ENCODE peak calls at places on chromosomes 13 and 19, in nine cellular contexts. One of them, this sample, is unnamed.
A peak's percentile ranks its signal among the peaks of the same experiment; 100 is the strongest.

GRCh38 chr19:48569814-48570213 is 17.8 kb downstream of the SULT2B1 start:
- DNase-seq in AG08396: no peak
- DNase-seq in EH: peak; percentile 39
- DNase-seq in AG04450: no peak
- DNase-seq in NCI-H1436: no peak
- DNase-seq in EL: no peak
- DNase-seq in ELR: no peak
- DNase-seq in activated CD4-positive, alpha-beta T cell treated with anti-CD3 and anti-CD28 coated beads for 1 hour: no peak
- DNase-seq in NCI-H2171: no peak
- DNase-seq in this sample: peak; percentile 44

GRCh38 chr19:20858218-20858617 is 64.8 kb upstream of the ZNF85 start:
- DNase-seq in AG08396: no peak
- DNase-seq in EH: no peak
- DNase-seq in AG04450: no peak
- DNase-seq in NCI-H1436: no peak
- DNase-seq in EL: no peak
- DNase-seq in ELR: peak; percentile 0
- DNase-seq in activated CD4-positive, alpha-beta T cell treated with anti-CD3 and anti-CD28 coated beads for 1 hour: no peak
- DNase-seq in NCI-H2171: no peak
- DNase-seq in this sample: no peak

GRCh38 chr19:17309198-17309961 is at the start of gene DDA1:
- DNase-seq in AG08396: peak; percentile 97
- DNase-seq in EH: peak; percentile 100
- DNase-seq in AG04450: peak; percentile 99
- DNase-seq in NCI-H1436: peak; percentile 99
- DNase-seq in EL: peak; percentile 100
- DNase-seq in ELR: peak; percentile 100
- DNase-seq in activated CD4-positive, alpha-beta T cell treated with anti-CD3 and anti-CD28 coated beads for 1 hour: peak; percentile 98
- DNase-seq in NCI-H2171: peak; percentile 99
- DNase-seq in this sample: peak; percentile 100

GRCh38 chr13:92164822-92165221 is 766.4 kb downstream of the GPC5 start:
- DNase-seq in AG08396: no peak
- DNase-seq in EH: no peak
- DNase-seq in AG04450: no peak
- DNase-seq in NCI-H1436: no peak
- DNase-seq in EL: no peak
- DNase-seq in ELR: no peak
- DNase-seq in activated CD4-positive, alpha-beta T cell treated with anti-CD3 and anti-CD28 coated beads for 1 hour: no peak
- DNase-seq in NCI-H2171: no peak
- DNase-seq in this sample: no peak

GRCh38 chr19:4152241-4152998 is 1.0 kb upstream of the CREB3L3 start:
- DNase-seq in AG08396: no peak
- DNase-seq in EH: no peak
- DNase-seq in AG04450: no peak
- DNase-seq in NCI-H1436: no peak
- DNase-seq in EL: no peak
- DNase-seq in ELR: no peak
- DNase-seq in activated CD4-positive, alpha-beta T cell treated with anti-CD3 and anti-CD28 coated beads for 1 hour: no peak
- DNase-seq in NCI-H2171: no peak
- DNase-seq in this sample: no peak

GRCh38 chr19:4909172-4909896 is at the start of gene UHRF1:
- DNase-seq in AG08396: peak; percentile 39
- DNase-seq in EH: peak; percentile 49
- DNase-seq in AG04450: no peak
- DNase-seq in NCI-H1436: peak; percentile 77
- DNase-seq in EL: peak; percentile 79
- DNase-seq in ELR: peak; percentile 80
- DNase-seq in activated CD4-positive, alpha-beta T cell treated with anti-CD3 and anti-CD28 coated beads for 1 hour: no peak
- DNase-seq in NCI-H2171: peak; percentile 88
- DNase-seq in this sample: peak; percentile 46

GRCh38 chr13:57128909-57129308 is 11.8 kb upstream of the PRR20A start:
- DNase-seq in AG08396: no peak
- DNase-seq in EH: no peak
- DNase-seq in AG04450: no peak
- DNase-seq in NCI-H1436: no peak
- DNase-seq in EL: no peak
- DNase-seq in ELR: no peak
- DNase-seq in activated CD4-positive, alpha-beta T cell treated with anti-CD3 and anti-CD28 coated beads for 1 hour: no peak
- DNase-seq in NCI-H2171: no peak
- DNase-seq in this sample: no peak

GRCh38 chr13:97114696-97115095 is 107.4 kb upstream of the MBNL2 start:
- DNase-seq in AG08396: no peak
- DNase-seq in EH: no peak
- DNase-seq in AG04450: no peak
- DNase-seq in NCI-H1436: no peak
- DNase-seq in EL: no peak
- DNase-seq in ELR: no peak
- DNase-seq in activated CD4-positive, alpha-beta T cell treated with anti-CD3 and anti-CD28 coated beads for 1 hour: no peak
- DNase-seq in NCI-H2171: no peak
- DNase-seq in this sample: no peak

GRCh38 chr13:111956261-111957151 is 110.4 kb upstream of the SOX1 start:
- DNase-seq in AG08396: no peak
- DNase-seq in EH: no peak
- DNase-seq in AG04450: no peak
- DNase-seq in NCI-H1436: no peak
- DNase-seq in EL: no peak
- DNase-seq in ELR: no peak
- DNase-seq in activated CD4-positive, alpha-beta T cell treated with anti-CD3 and anti-CD28 coated beads for 1 hour: no peak
- DNase-seq in NCI-H2171: no peak
- DNase-seq in this sample: no peak

GRCh38 chr13:114194853-114195252 is 15.8 kb downstream of the CFAP97D2 start:
- DNase-seq in AG08396: no peak
- DNase-seq in EH: no peak
- DNase-seq in AG04450: no peak
- DNase-seq in NCI-H1436: no peak
- DNase-seq in EL: no peak
- DNase-seq in ELR: no peak
- DNase-seq in activated CD4-positive, alpha-beta T cell treated with anti-CD3 and anti-CD28 coated beads for 1 hour: no peak
- DNase-seq in NCI-H2171: no peak
- DNase-seq in this sample: no peak

GRCh38 chr19:27746691-27747380 is 1466.1 kb downstream of the UQCRFS1 start:
- DNase-seq in AG08396: peak; percentile 37
- DNase-seq in EH: no peak
- DNase-seq in AG04450: no peak
- DNase-seq in NCI-H1436: no peak
- DNase-seq in EL: no peak
- DNase-seq in ELR: no peak
- DNase-seq in activated CD4-positive, alpha-beta T cell treated with anti-CD3 and anti-CD28 coated beads for 1 hour: no peak
- DNase-seq in NCI-H2171: no peak
- DNase-seq in this sample: peak; percentile 15

GRCh38 chr19:2154587-2155075 is 3.3 kb upstream of the AP3D1 start:
- DNase-seq in AG08396: peak; percentile 44
- DNase-seq in EH: peak; percentile 98
- DNase-seq in AG04450: no peak
- DNase-seq in NCI-H1436: no peak
- DNase-seq in EL: peak; percentile 90
- DNase-seq in ELR: peak; percentile 72
- DNase-seq in activated CD4-positive, alpha-beta T cell treated with anti-CD3 and anti-CD28 coated beads for 1 hour: no peak
- DNase-seq in NCI-H2171: no peak
- DNase-seq in this sample: peak; percentile 65

GRCh38 chr13:46295531-46296464 is 84.1 kb downstream of the LRRC63 start:
- DNase-seq in AG08396: peak; percentile 15
- DNase-seq in EH: peak; percentile 97
- DNase-seq in AG04450: peak; percentile 49
- DNase-seq in NCI-H1436: no peak
- DNase-seq in EL: peak; percentile 90
- DNase-seq in ELR: peak; percentile 70
- DNase-seq in activated CD4-positive, alpha-beta T cell treated with anti-CD3 and anti-CD28 coated beads for 1 hour: peak; percentile 32
- DNase-seq in NCI-H2171: no peak
- DNase-seq in this sample: peak; percentile 97

GRCh38 chr19:35134601-35135091 is at the start of gene LGI4:
- DNase-seq in AG08396: no peak
- DNase-seq in EH: no peak
- DNase-seq in AG04450: no peak
- DNase-seq in NCI-H1436: no peak
- DNase-seq in EL: no peak
- DNase-seq in ELR: no peak
- DNase-seq in activated CD4-positive, alpha-beta T cell treated with anti-CD3 and anti-CD28 coated beads for 1 hour: no peak
- DNase-seq in NCI-H2171: no peak
- DNase-seq in this sample: peak; percentile 11

GRCh38 chr13:112716461-112716820 is 26.6 kb downstream of the ATP11A start:
- DNase-seq in AG08396: no peak
- DNase-seq in EH: no peak
- DNase-seq in AG04450: no peak
- DNase-seq in NCI-H1436: no peak
- DNase-seq in EL: no peak
- DNase-seq in ELR: no peak
- DNase-seq in activated CD4-positive, alpha-beta T cell treated with anti-CD3 and anti-CD28 coated beads for 1 hour: no peak
- DNase-seq in NCI-H2171: no peak
- DNase-seq in this sample: no peak

GRCh38 chr13:25352230-25352629 is 19.5 kb upstream of the ATP8A2 start:
- DNase-seq in AG08396: no peak
- DNase-seq in EH: no peak
- DNase-seq in AG04450: no peak
- DNase-seq in NCI-H1436: no peak
- DNase-seq in EL: no peak
- DNase-seq in ELR: no peak
- DNase-seq in activated CD4-positive, alpha-beta T cell treated with anti-CD3 and anti-CD28 coated beads for 1 hour: no peak
- DNase-seq in NCI-H2171: no peak
- DNase-seq in this sample: no peak

GRCh38 chr19:39083983-39084731 is at the start of gene ACP7:
- DNase-seq in AG08396: no peak
- DNase-seq in EH: no peak
- DNase-seq in AG04450: no peak
- DNase-seq in NCI-H1436: no peak
- DNase-seq in EL: peak; percentile 18
- DNase-seq in ELR: peak; percentile 33
- DNase-seq in activated CD4-positive, alpha-beta T cell treated with anti-CD3 and anti-CD28 coated beads for 1 hour: no peak
- DNase-seq in NCI-H2171: no peak
- DNase-seq in this sample: peak; percentile 43

GRCh38 chr13:54016548-54016947 is 987.9 kb downstream of the OLFM4 start:
- DNase-seq in AG08396: no peak
- DNase-seq in EH: no peak
- DNase-seq in AG04450: no peak
- DNase-seq in NCI-H1436: no peak
- DNase-seq in EL: no peak
- DNase-seq in ELR: no peak
- DNase-seq in activated CD4-positive, alpha-beta T cell treated with anti-CD3 and anti-CD28 coated beads for 1 hour: no peak
- DNase-seq in NCI-H2171: peak; percentile 67
- DNase-seq in this sample: no peak

GRCh38 chr13:41694902-41695301 is 237.6 kb downstream of the RGCC start:
- DNase-seq in AG08396: peak; percentile 57
- DNase-seq in EH: peak; percentile 97
- DNase-seq in AG04450: peak; percentile 70
- DNase-seq in NCI-H1436: no peak
- DNase-seq in EL: peak; percentile 90
- DNase-seq in ELR: peak; percentile 94
- DNase-seq in activated CD4-positive, alpha-beta T cell treated with anti-CD3 and anti-CD28 coated beads for 1 hour: no peak
- DNase-seq in NCI-H2171: no peak
- DNase-seq in this sample: peak; percentile 97

GRCh38 chr19:7363225-7363624 is 14.5 kb downstream of the ARHGEF18 start:
- DNase-seq in AG08396: no peak
- DNase-seq in EH: no peak
- DNase-seq in AG04450: no peak
- DNase-seq in NCI-H1436: no peak
- DNase-seq in EL: no peak
- DNase-seq in ELR: no peak
- DNase-seq in activated CD4-positive, alpha-beta T cell treated with anti-CD3 and anti-CD28 coated beads for 1 hour: no peak
- DNase-seq in NCI-H2171: no peak
- DNase-seq in this sample: no peak

GRCh38 chr13:42652642-42653415 is 78.9 kb downstream of the TNFSF11 start:
- DNase-seq in AG08396: no peak
- DNase-seq in EH: no peak
- DNase-seq in AG04450: no peak
- DNase-seq in NCI-H1436: no peak
- DNase-seq in EL: no peak
- DNase-seq in ELR: no peak
- DNase-seq in activated CD4-positive, alpha-beta T cell treated with anti-CD3 and anti-CD28 coated beads for 1 hour: no peak
- DNase-seq in NCI-H2171: no peak
- DNase-seq in this sample: no peak

GRCh38 chr13:48508001-48508400 is 24.9 kb downstream of the RCBTB2 start:
- DNase-seq in AG08396: no peak
- DNase-seq in EH: no peak
- DNase-seq in AG04450: no peak
- DNase-seq in NCI-H1436: no peak
- DNase-seq in EL: no peak
- DNase-seq in ELR: no peak
- DNase-seq in activated CD4-positive, alpha-beta T cell treated with anti-CD3 and anti-CD28 coated beads for 1 hour: no peak
- DNase-seq in NCI-H2171: no peak
- DNase-seq in this sample: no peak

GRCh38 chr19:1860133-1860775 is 3.1 kb downstream of the KLF16 start:
- DNase-seq in AG08396: peak; percentile 90
- DNase-seq in EH: peak; percentile 78
- DNase-seq in AG04450: no peak
- DNase-seq in NCI-H1436: peak; percentile 48
- DNase-seq in EL: peak; percentile 72
- DNase-seq in ELR: peak; percentile 75
- DNase-seq in activated CD4-positive, alpha-beta T cell treated with anti-CD3 and anti-CD28 coated beads for 1 hour: peak; percentile 42
- DNase-seq in NCI-H2171: peak; percentile 59
- DNase-seq in this sample: peak; percentile 96

GRCh38 chr19:34953092-34953491 is 10.9 kb downstream of the ZNF792 start:
- DNase-seq in AG08396: no peak
- DNase-seq in EH: no peak
- DNase-seq in AG04450: no peak
- DNase-seq in NCI-H1436: no peak
- DNase-seq in EL: no peak
- DNase-seq in ELR: no peak
- DNase-seq in activated CD4-positive, alpha-beta T cell treated with anti-CD3 and anti-CD28 coated beads for 1 hour: no peak
- DNase-seq in NCI-H2171: no peak
- DNase-seq in this sample: no peak

GRCh38 chr13:30045916-30046704 is 195.7 kb upstream of the UBL3 start:
- DNase-seq in AG08396: peak; percentile 55
- DNase-seq in EH: peak; percentile 91
- DNase-seq in AG04450: peak; percentile 51
- DNase-seq in NCI-H1436: no peak
- DNase-seq in EL: peak; percentile 88
- DNase-seq in ELR: peak; percentile 87
- DNase-seq in activated CD4-positive, alpha-beta T cell treated with anti-CD3 and anti-CD28 coated beads for 1 hour: no peak
- DNase-seq in NCI-H2171: no peak
- DNase-seq in this sample: peak; percentile 95

GRCh38 chr19:52945652-52946321 is 16.9 kb downstream of the ZNF816 start:
- DNase-seq in AG08396: no peak
- DNase-seq in EH: no peak
- DNase-seq in AG04450: no peak
- DNase-seq in NCI-H1436: no peak
- DNase-seq in EL: no peak
- DNase-seq in ELR: no peak
- DNase-seq in activated CD4-positive, alpha-beta T cell treated with anti-CD3 and anti-CD28 coated beads for 1 hour: no peak
- DNase-seq in NCI-H2171: no peak
- DNase-seq in this sample: no peak

GRCh38 chr13:99178636-99179035 is 22.0 kb upstream of the UBAC2 start:
- DNase-seq in AG08396: no peak
- DNase-seq in EH: no peak
- DNase-seq in AG04450: no peak
- DNase-seq in NCI-H1436: no peak
- DNase-seq in EL: no peak
- DNase-seq in ELR: no peak
- DNase-seq in activated CD4-positive, alpha-beta T cell treated with anti-CD3 and anti-CD28 coated beads for 1 hour: no peak
- DNase-seq in NCI-H2171: no peak
- DNase-seq in this sample: no peak

GRCh38 chr13:112730157-112730671 is 40.4 kb downstream of the ATP11A start:
- DNase-seq in AG08396: no peak
- DNase-seq in EH: no peak
- DNase-seq in AG04450: no peak
- DNase-seq in NCI-H1436: no peak
- DNase-seq in EL: no peak
- DNase-seq in ELR: no peak
- DNase-seq in activated CD4-positive, alpha-beta T cell treated with anti-CD3 and anti-CD28 coated beads for 1 hour: no peak
- DNase-seq in NCI-H2171: no peak
- DNase-seq in this sample: no peak

GRCh38 chr13:47418206-47418920 is 521.5 kb upstream of the HTR2A start:
- DNase-seq in AG08396: no peak
- DNase-seq in EH: no peak
- DNase-seq in AG04450: no peak
- DNase-seq in NCI-H1436: no peak
- DNase-seq in EL: no peak
- DNase-seq in ELR: no peak
- DNase-seq in activated CD4-positive, alpha-beta T cell treated with anti-CD3 and anti-CD28 coated beads for 1 hour: no peak
- DNase-seq in NCI-H2171: no peak
- DNase-seq in this sample: no peak

GRCh38 chr19:8489591-8490394 is 12.6 kb downstream of the PRAM1 start:
- DNase-seq in AG08396: no peak
- DNase-seq in EH: no peak
- DNase-seq in AG04450: no peak
- DNase-seq in NCI-H1436: no peak
- DNase-seq in EL: no peak
- DNase-seq in ELR: peak; percentile 29
- DNase-seq in activated CD4-positive, alpha-beta T cell treated with anti-CD3 and anti-CD28 coated beads for 1 hour: no peak
- DNase-seq in NCI-H2171: no peak
- DNase-seq in this sample: no peak

GRCh38 chr13:75326173-75327131 is 155.5 kb downstream of the TBC1D4 start:
- DNase-seq in AG08396: no peak
- DNase-seq in EH: peak; percentile 11
- DNase-seq in AG04450: no peak
- DNase-seq in NCI-H1436: no peak
- DNase-seq in EL: no peak
- DNase-seq in ELR: no peak
- DNase-seq in activated CD4-positive, alpha-beta T cell treated with anti-CD3 and anti-CD28 coated beads for 1 hour: peak; percentile 17
- DNase-seq in NCI-H2171: no peak
- DNase-seq in this sample: peak; percentile 8